ENCODE peak calls at places on chromosomes 16 and 17, in five cellular contexts. Y, L, V, I and S are unnamed samples. For H3K27me3 and H3K4me1, the result is how much of the 10 kb centered on the place peaks cover.

GRCh38 chr17:38908676-38909181 is 16.7 kb upstream of the LASP1NB start:
- DNase-seq in V (peak), I (no peak), L (no peak), Y (no peak), S (peak)

GRCh38 chr17:35257080-35257701 is 14.3 kb downstream of the SLFN5 start:
- DNase-seq in Y (no peak), I (peak), V (no peak), L (peak), S (no peak)

GRCh38 chr17:4514206-4514605 is 15.5 kb downstream of the SPNS2 start:
- DNase-seq in Y (no peak), I (no peak), V (no peak), L (peak), S (no peak)

GRCh38 chr17:69500911-69501429 is 86.5 kb downstream of the MAP2K6 start:
- DNase-seq in Y (no peak), L (no peak), V (no peak), I (no peak), S (no peak)

GRCh38 chr16:2692948-2693651 is 10.8 kb downstream of the KCTD5 start:
- DNase-seq in L (peak), V (no peak), Y (no peak), I (no peak), S (no peak)

GRCh38 chr17:76139801-76140660 is 1.0 kb downstream of the FOXJ1 start:
- DNase-seq in I (no peak), V (no peak), L (no peak), Y (no peak), S (peak)

GRCh38 chr16:73232555-73233422 is 184.9 kb upstream of the ZFHX3 start:
- DNase-seq in V (no peak), L (no peak), Y (peak), I (peak), S (no peak)

GRCh38 chr16:8996891-8997290 is 33.2 kb upstream of the USP7 start:
- DNase-seq in Y (no peak), L (no peak), I (no peak), V (no peak), S (no peak)

GRCh38 chr16:57906385-57907316 is 64.3 kb downstream of the CNGB1 start:
- DNase-seq in Y (no peak), L (no peak), I (no peak), V (no peak), S (no peak)

GRCh38 chr16:1776991-1777374 is 4.0 kb upstream of the MRPS34 start:
- DNase-seq in Y (no peak), V (no peak), I (peak), L (no peak), S (no peak)

GRCh38 chr17:62662855-62663254 is 35.4 kb downstream of the MRC2 start:
- DNase-seq in I (no peak), Y (no peak), L (no peak), V (no peak), S (no peak)

GRCh38 chr17:35046740-35047283 is 16.7 kb downstream of the RFFL start:
- DNase-seq in L (no peak), V (no peak), I (no peak), Y (no peak), S (no peak)

GRCh38 chr17:8888704-8889302 is 21.3 kb upstream of the PIK3R6 start:
- DNase-seq in L (no peak), Y (no peak), V (no peak), I (no peak), S (peak)

GRCh38 chr16:83603981-83604570 is 203.7 kb upstream of the HSBP1 start:
- DNase-seq in L (no peak), I (no peak), Y (no peak), V (no peak), S (no peak)

GRCh38 chr16:82152641-82153094 is 17.4 kb downstream of the MPHOSPH6 start:
- DNase-seq in I (no peak), L (no peak), Y (no peak), V (no peak), S (no peak)

GRCh38 chr16:61042736-61043135 is 993.5 kb downstream of the CDH8 start:
- DNase-seq in L (no peak), V (no peak), I (no peak), Y (no peak), S (no peak)

GRCh38 chr16:51638338-51639135 is 487.5 kb upstream of the SALL1 start:
- DNase-seq in L (no peak), I (no peak), Y (no peak), V (no peak), S (no peak)

GRCh38 chr17:614637-615546 is 99.7 kb downstream of the VPS53 start:
- DNase-seq in L (no peak), I (no peak), V (no peak), Y (no peak), S (no peak)

GRCh38 chr17:60920107-60920506 is 242.5 kb downstream of the BCAS3 start:
- DNase-seq in I (no peak), L (no peak), Y (no peak), V (no peak), S (no peak)

GRCh38 chr17:63482509-63482908 is 5.6 kb downstream of the ACE start:
- DNase-seq in L (no peak), Y (no peak), V (no peak), I (no peak), S (no peak)

GRCh38 chr16:59259074-59259963 is 525.2 kb upstream of the GOT2 start:
- DNase-seq in Y (no peak), L (no peak), I (no peak), V (no peak), S (no peak)

GRCh38 chr17:34865696-34866095 is 95.6 kb downstream of the CCT6B start:
- DNase-seq in L (no peak), Y (no peak), V (no peak), I (no peak), S (peak)

GRCh38 chr17:39527220-39527813 is 66.0 kb downstream of the CDK12 start:
- DNase-seq in I (no peak), L (no peak), V (no peak), Y (no peak), S (no peak)

GRCh38 chr16:86452451-86452850 is 57.9 kb upstream of the FOXF1 start:
- DNase-seq in L (no peak), Y (no peak), V (no peak), I (no peak), S (no peak)

GRCh38 chr17:73595068-73595865 is 49.0 kb downstream of the SDK2 start:
- DNase-seq in I (peak), Y (no peak), V (no peak), L (peak), S (no peak)

GRCh38 chr17:65472602-65473001 is 88.8 kb downstream of the AXIN2 start:
- DNase-seq in I (no peak), L (no peak), V (peak), Y (peak), S (peak)

GRCh38 chr17:31645351-31645750 is 213.7 kb downstream of the COPRS start:
- DNase-seq in L (no peak), V (no peak), Y (no peak), I (no peak), S (no peak)

GRCh38 chr17:8159459-8160223 is 3.1 kb downstream of the VAMP2 start:
- DNase-seq in I (no peak), L (no peak), Y (no peak), V (no peak), S (peak)

GRCh38 chr16:86457621-86458456 is 52.5 kb upstream of the FOXF1 start:
- DNase-seq in L (no peak), I (no peak), Y (no peak), V (no peak), S (no peak)

GRCh38 chr16:754208-755097 is 6.1 kb upstream of the MSLN start:
- DNase-seq in L (no peak), Y (no peak), I (peak), V (no peak), S (no peak)

GRCh38 chr16:760498-761343 is at the start of gene MSLN:
- DNase-seq in L (no peak), V (no peak), I (peak), Y (no peak), S (no peak)

GRCh38 chr16:759110-759910 is 1.2 kb upstream of the MSLN start:
- DNase-seq in Y (no peak), L (peak), V (no peak), I (peak), S (no peak)

GRCh38 chr16:760065-760464 is 469 bp upstream of the MSLN start:
- DNase-seq in I (no peak), V (no peak), L (no peak), Y (no peak), S (no peak)

DNA sequence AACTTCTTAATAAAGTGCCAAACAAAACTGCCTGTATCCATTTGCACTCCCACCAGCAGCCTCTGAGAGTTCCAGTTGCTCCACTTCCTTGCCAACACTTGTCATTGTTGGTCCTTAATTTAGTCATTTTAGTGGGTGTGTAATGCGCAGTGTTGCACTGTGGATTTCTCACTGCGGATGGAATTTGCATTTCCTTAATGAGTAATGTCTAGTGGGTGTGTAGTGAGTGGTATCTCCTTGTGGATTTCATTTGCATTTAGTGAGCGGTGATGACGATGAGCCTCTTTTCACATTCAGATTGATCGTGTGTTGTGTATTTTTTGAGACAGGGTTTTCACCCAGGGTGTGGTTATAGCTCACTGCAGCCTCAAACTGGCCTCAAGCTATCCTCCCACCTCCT is 4.1 kb upstream of the MSLN start:
- DNase-seq in L (no peak), V (no peak), Y (no peak), I (no peak), S (no peak)
- H3K27me3 ChIP-seq in L (under half), V (under half), Y (under half), I (under half), S (under half)

GRCh38 chr16:55273959-55274358 is 50.0 kb upstream of the IRX6 start:
- DNase-seq in L (no peak), I (no peak), Y (no peak), V (no peak), S (no peak)

GRCh38 chr16:55273356-55273755 is 50.6 kb upstream of the IRX6 start:
- DNase-seq in L (no peak), Y (no peak), V (no peak), I (no peak), S (no peak)

GRCh38 chr16:55274391-55274790 is 49.6 kb upstream of the IRX6 start:
- DNase-seq in I (no peak), V (no peak), L (no peak), Y (no peak), S (no peak)

GRCh38 chr16:55277536-55277935 is 46.5 kb upstream of the IRX6 start:
- DNase-seq in Y (no peak), I (no peak), L (no peak), V (no peak), S (no peak)

GRCh38 chr16:55275869-55276268 is 48.1 kb upstream of the IRX6 start:
- DNase-seq in L (no peak), Y (no peak), I (no peak), V (no peak), S (no peak)
- H3K27ac ChIP-seq in L (no peak), Y (no peak), I (no peak), V (no peak), S (no peak)

GRCh38 chr16:85006639-85007038 is 4.7 kb downstream of the ZDHHC7 start:
- DNase-seq in V (no peak), L (no peak), I (no peak), Y (no peak), S (no peak)

GRCh38 chr16:85007815-85008214 is 3.5 kb downstream of the ZDHHC7 start:
- DNase-seq in I (no peak), Y (no peak), L (no peak), V (no peak), S (no peak)

GRCh38 chr16:85004587-85005205 is 6.6 kb downstream of the ZDHHC7 start:
- DNase-seq in V (peak), L (peak), I (no peak), Y (no peak), S (peak)

GRCh38 chr16:85003723-85004586 is 7.4 kb downstream of the ZDHHC7 start:
- DNase-seq in I (no peak), V (no peak), L (no peak), Y (no peak), S (peak)

DNA sequence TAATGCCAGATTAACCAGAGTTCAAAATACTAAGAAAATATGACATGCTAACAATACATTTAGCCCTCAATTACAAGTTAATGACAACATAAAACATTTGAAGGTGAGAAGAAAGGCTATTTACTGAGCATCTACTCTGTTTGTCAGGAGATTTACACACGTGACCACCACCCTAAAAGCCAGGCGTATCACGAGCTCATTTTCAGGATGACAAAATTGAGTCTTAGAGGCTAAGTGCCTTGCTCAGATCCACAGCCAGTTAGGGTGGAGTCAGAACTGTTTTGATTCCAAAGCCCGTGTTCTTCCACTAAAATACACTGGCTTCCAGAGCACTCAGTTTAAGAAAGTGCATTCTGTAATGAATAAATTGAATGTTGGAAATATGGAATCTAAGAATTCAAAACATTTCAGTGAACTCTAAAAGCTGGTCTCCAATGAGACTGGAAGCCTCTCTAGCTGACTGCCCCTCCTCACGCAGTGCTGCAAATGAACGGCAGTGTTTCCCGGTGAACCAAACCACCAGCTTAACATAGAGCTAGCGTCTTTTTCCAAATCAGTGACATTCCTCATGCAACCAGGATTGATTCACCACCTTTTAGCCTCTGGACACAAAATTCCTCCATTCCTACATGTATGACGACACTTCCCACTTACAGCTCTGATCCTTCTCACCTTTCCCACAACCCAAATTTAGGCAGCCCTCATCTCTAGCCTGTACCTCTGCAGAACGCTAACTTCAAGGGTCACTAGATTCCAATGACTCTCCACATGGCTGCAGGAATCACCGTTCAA is 5.9 kb downstream of the ZDHHC7 start:
- DNase-seq in I (no peak), V (peak), L (no peak), Y (no peak), S (peak)
- H3K4me1 ChIP-seq in I (half or more), V (under half), L (half or more), Y (under half), S (under half)

GRCh38 chr17:79215631-79216030 is 141.0 kb downstream of the ENGASE start:
- DNase-seq in V (no peak), I (no peak), L (no peak), Y (no peak), S (no peak)
- H3K27me3 ChIP-seq in V (half or more), I (under half), L (under half), Y (under half), S (under half)

DNA sequence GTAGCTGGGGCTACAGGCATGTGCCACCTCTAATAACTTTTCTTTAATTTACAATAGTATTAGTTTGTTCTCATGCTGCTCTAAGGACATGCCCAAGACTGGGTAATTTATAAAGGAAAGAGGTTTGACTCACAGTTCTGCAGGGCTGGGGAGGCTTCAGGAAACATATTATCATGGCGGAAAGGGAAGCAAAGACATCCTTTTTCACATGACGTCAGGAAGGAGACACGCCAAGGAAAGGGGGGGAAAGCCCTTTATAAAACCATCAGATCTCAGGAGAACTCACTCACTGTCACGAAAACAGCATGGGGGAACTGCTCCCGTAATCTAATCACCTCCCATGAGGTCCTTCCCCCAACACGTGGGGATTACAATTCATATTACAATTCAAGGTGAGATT is 18.3 kb downstream of the IL4R start:
- DNase-seq in Y (no peak), V (peak), L (no peak), I (peak), S (peak)
- H3K27ac ChIP-seq in Y (peak), V (peak), L (peak), I (peak), S (no peak)

GRCh38 chr17:80906364-80907259 is 85.0 kb upstream of the CHMP6 start:
- DNase-seq in Y (no peak), V (no peak), I (no peak), L (no peak), S (no peak)

GRCh38 chr17:80909635-80910034 is 82.0 kb upstream of the CHMP6 start:
- DNase-seq in L (no peak), Y (no peak), I (no peak), V (no peak), S (no peak)

GRCh38 chr17:80908776-80909175 is 82.9 kb upstream of the CHMP6 start:
- DNase-seq in I (no peak), Y (no peak), L (no peak), V (no peak), S (no peak)

GRCh38 chr17:80907281-80907680 is 84.4 kb upstream of the CHMP6 start:
- DNase-seq in Y (no peak), V (no peak), L (no peak), I (no peak), S (no peak)

GRCh38 chr17:80908206-80908605 is 83.4 kb upstream of the CHMP6 start:
- DNase-seq in Y (no peak), I (no peak), L (no peak), V (no peak), S (peak)
- H3K4me1 ChIP-seq in Y (under half), I (under half), L (under half), V (under half), S (under half)

DNA sequence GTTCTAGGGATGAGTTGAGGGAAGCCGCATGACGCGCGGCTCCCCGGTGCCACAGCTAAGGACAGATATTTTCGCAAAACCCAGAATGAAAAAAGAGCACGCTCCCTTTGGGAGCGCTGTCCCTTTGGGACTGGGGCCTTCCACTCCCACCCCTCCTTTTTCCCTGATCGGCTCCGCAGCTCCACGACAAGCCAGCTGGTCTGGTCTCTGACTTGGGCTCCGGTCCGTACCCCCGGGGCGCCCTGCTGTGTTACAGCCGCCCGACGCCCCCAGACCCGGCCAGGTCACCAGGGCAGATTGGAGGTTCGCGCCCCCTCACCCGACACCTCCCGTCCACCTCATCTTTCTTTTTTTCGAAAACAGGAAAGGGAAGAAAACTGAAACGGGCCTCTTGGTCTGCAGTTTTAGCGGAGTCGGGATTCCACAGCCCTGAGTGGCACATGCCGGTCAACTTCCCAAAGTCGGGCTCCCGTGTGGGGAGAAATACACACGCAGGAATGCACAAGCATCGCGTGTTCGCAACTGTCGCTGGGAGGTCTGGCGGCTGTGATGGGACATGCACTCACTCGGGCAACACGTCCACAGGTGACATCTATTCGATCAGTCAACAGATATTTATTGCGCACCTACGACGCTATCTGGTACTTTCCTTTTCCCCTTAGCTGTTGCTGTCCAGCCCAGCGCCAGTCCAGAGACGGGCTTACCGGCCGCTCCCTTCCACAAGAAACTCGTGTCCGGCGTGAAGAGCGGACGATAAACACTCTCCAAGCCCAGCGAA is 3.9 kb upstream of the SOX9 start:
- DNase-seq in Y (no peak), I (no peak), V (no peak), L (no peak), S (no peak)
- H3K27me3 ChIP-seq in Y (under half), I (under half), V (under half), L (under half), S (under half)